ENCODE peak calls at places on chromosomes 11 and 22, in six cellular contexts. R is LoVo, W is globus pallidus, T is left cardiac atrium, B is hypothalamus, A is AG08395. N is an unnamed sample.

GRCh38 chr11:119795231-119795630 is 66.2 kb upstream of the NECTIN1 start:
- DNase-seq in R (no peak), W (no peak), T (no peak), B (no peak), A (peak; percentile 41), N (no peak)

GRCh38 chr22:46696614-46697013 is 41.4 kb downstream of the CERK start:
- DNase-seq in R (no peak), W (no peak), T (no peak), B (no peak), A (no peak), N (no peak)

GRCh38 chr22:41369089-41369745 is 12.5 kb upstream of the TEF start:
- DNase-seq in R (no peak), W (peak; percentile 58), T (no peak), B (no peak), A (no peak), N (no peak)

GRCh38 chr11:2777396-2777795 is 77.6 kb upstream of the KCNQ1OT1 start:
- DNase-seq in R (no peak), W (no peak), T (no peak), B (no peak), A (peak; percentile 65), N (no peak)

GRCh38 chr11:122864386-122864785 is 18.2 kb upstream of the JHY start:
- DNase-seq in R (no peak), W (no peak), T (no peak), B (no peak), A (no peak), N (no peak)

GRCh38 chr11:74427377-74427776 is 29.1 kb upstream of the PGM2L1 start:
- DNase-seq in R (no peak), W (no peak), T (no peak), B (no peak), A (no peak), N (no peak)

GRCh38 chr11:121540627-121541026 is 87.9 kb upstream of the SORL1-AS1 start:
- DNase-seq in R (no peak), W (no peak), T (no peak), B (no peak), A (no peak), N (no peak)

GRCh38 chr22:36332623-36333331 is 55.0 kb downstream of the MYH9 start:
- DNase-seq in R (peak; percentile 15), W (no peak), T (no peak), B (no peak), A (no peak), N (no peak)

GRCh38 chr22:37930270-37930951 is 23.0 kb downstream of the C22orf23 start:
- DNase-seq in R (no peak), W (peak; percentile 58), T (no peak), B (no peak), A (peak; percentile 60), N (no peak)

GRCh38 chr11:6631356-6631890 is 12.2 kb upstream of the TPP1 start:
- DNase-seq in R (no peak), W (no peak), T (no peak), B (no peak), A (no peak), N (no peak)

GRCh38 chr22:46862418-46863324 is 100.2 kb downstream of the TBC1D22A start:
- DNase-seq in R (no peak), W (no peak), T (no peak), B (no peak), A (no peak), N (no peak)

GRCh38 chr11:62923634-62924411 is 2.7 kb upstream of the CHRM1 start:
- DNase-seq in R (no peak), W (no peak), T (no peak), B (no peak), A (no peak), N (no peak)

GRCh38 chr11:66643745-66644437 is 5.4 kb downstream of the RBM4 start:
- DNase-seq in R (no peak), W (no peak), T (no peak), B (no peak), A (no peak), N (no peak)

GRCh38 chr11:15196704-15197103 is 82.0 kb downstream of the INSC start:
- DNase-seq in R (no peak), W (no peak), T (no peak), B (no peak), A (no peak), N (no peak)

GRCh38 chr11:35248558-35249323 is 109.8 kb downstream of the CD44 start:
- DNase-seq in R (no peak), W (no peak), T (no peak), B (no peak), A (no peak), N (no peak)